ENCODE peak calls at places on chromosomes 12 and 14, in four cellular contexts. F is gastrocnemius medialis, R is lung, Y is neuronal stem cell. N is an unnamed sample. For H3K27me3, H3K4me1 and H3K9me3, the result is how much of the 10 kb centered on the place peaks cover.

GRCh38 chr14:92607702-92608429 is 94.3 kb downstream of the RIN3 start:
- DNase-seq in F (no peak), R (no peak), Y (no peak), N (no peak)

GRCh38 chr12:116257213-116257612 is 20.3 kb downstream of the MED13L start:
- DNase-seq in F (no peak), R (no peak), Y (no peak), N (no peak)

GRCh38 chr12:51328587-51328986 is 4.6 kb upstream of the BIN2 start:
- DNase-seq in F (no peak), R (no peak), Y (no peak), N (no peak)

GRCh38 chr14:29898470-29898869 is 29.2 kb downstream of the PRKD1 start:
- DNase-seq in F (no peak), R (no peak), Y (no peak), N (no peak)

GRCh38 chr12:49702009-49702408 is 5.2 kb downstream of the FMNL3 start:
- DNase-seq in F (no peak), R (no peak), Y (no peak), N (no peak)

GRCh38 chr12:95633049-95633545 is 81.8 kb upstream of the USP44 start:
- DNase-seq in F (no peak), R (peak), Y (no peak), N (no peak)

GRCh38 chr12:57575771-57576612 is 15.0 kb upstream of the PIP4K2C start:
- DNase-seq in F (no peak), R (no peak), Y (no peak), N (no peak)

GRCh38 chr12:25855716-25856115 is 102.8 kb upstream of the RASSF8 start:
- DNase-seq in F (no peak), R (no peak), Y (no peak), N (no peak)

GRCh38 chr14:76998777-76999366 is 29.6 kb downstream of the IRF2BPL start:
- DNase-seq in F (no peak), R (no peak), Y (no peak), N (no peak)

GRCh38 chr14:103552011-103552797 is 10.3 kb downstream of the BAG5 start:
- DNase-seq in F (peak), R (no peak), Y (no peak), N (no peak)

GRCh38 chr12:6347367-6348338 is 5.8 kb upstream of the TNFRSF1A start:
- DNase-seq in F (no peak), R (peak), Y (no peak), N (no peak)

GRCh38 chr12:66017736-66018135 is 112.8 kb downstream of the LLPH start:
- DNase-seq in F (no peak), R (no peak), Y (no peak), N (no peak)

GRCh38 chr12:101859664-101860607 is 17.4 kb upstream of the DRAM1 start:
- DNase-seq in F (no peak), R (no peak), Y (no peak), N (no peak)

GRCh38 chr14:95157987-95158712 is 821 bp upstream of the DICER1 start:
- DNase-seq in F (no peak), R (no peak), Y (no peak), N (no peak)

GRCh38 chr12:123063535-123063934 is 83.1 kb downstream of the ARL6IP4 start:
- DNase-seq in F (no peak), R (no peak), Y (peak), N (peak)

GRCh38 chr12:10140001-10140400 is 10.0 kb upstream of the CLEC7A start:
- DNase-seq in F (no peak), R (peak), Y (peak), N (peak)

GRCh38 chr12:123034865-123035264 is 54.4 kb downstream of the ARL6IP4 start:
- DNase-seq in F (no peak), R (no peak), Y (no peak), N (no peak)

GRCh38 chr12:128933039-128933438 is 79.8 kb downstream of the GLT1D1 start:
- DNase-seq in F (no peak), R (no peak), Y (no peak), N (no peak)

GRCh38 chr12:128929046-128929445 is 75.8 kb downstream of the GLT1D1 start:
- DNase-seq in F (no peak), R (no peak), Y (no peak), N (no peak)

GRCh38 chr12:128933926-128934325 is 80.6 kb downstream of the GLT1D1 start:
- DNase-seq in F (no peak), R (no peak), Y (no peak), N (no peak)

GRCh38 chr12:128930591-128930990 is 77.3 kb downstream of the GLT1D1 start:
- DNase-seq in F (no peak), R (no peak), Y (no peak), N (peak)

DNA sequence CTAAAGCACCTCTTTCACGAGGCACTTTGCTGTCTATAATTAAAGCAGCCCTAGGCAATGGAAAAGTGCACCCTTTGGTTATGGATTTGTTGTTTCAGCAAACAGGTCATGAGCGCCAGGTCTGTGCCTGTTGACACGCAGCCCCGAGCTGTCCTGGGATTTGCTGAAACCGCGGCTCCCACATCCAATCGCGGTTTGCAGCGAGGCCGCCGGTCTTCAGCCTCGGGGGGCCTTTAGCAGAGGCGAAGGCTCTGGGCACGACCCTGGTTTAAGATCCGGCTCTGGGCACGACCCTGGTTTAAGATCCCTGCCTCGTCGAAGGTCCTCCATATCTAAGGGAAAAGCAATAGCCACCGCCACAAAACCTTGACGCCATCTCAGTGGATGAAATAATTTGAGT is 79.2 kb downstream of the GLT1D1 start:
- DNase-seq in F (no peak), R (no peak), Y (no peak), N (no peak)
- H3K27me3 ChIP-seq in F (under half), R (under half), Y (under half), N (under half)

DNA sequence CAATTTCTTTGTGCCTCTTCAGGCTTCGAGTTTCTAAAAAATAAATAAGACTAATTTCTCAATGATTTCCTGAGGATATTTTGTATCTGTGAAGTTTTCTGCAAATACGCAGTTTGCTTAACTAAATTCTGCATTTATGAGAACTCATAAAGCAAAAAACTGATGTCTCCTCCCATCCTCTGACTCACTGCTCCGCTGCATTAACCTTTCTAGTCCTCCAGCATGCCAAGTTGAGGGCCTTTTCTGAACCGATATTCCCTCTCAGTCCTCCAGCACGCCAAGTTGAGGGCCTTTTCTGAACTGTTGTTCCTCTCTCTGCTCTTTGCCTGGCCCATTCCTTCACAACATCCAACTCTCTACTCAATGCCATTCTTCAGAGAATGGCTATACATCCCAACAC is 3.2 kb downstream of the IPO8 start:
- DNase-seq in F (no peak), R (no peak), Y (no peak), N (no peak)
- H3K4me1 ChIP-seq in F (under half), R (under half), Y (under half), N (under half)

GRCh38 chr14:50039734-50040400 is 76.5 kb downstream of the VCPKMT start:
- DNase-seq in F (no peak), R (peak), Y (no peak), N (no peak)
- H3K9me3 ChIP-seq in F (under half), R (under half), Y (under half), N (under half)

GRCh38 chr12:76583301-76583700 is 23.7 kb upstream of the OSBPL8 start:
- DNase-seq in F (no peak), R (no peak), Y (no peak), N (no peak)
- H3K27me3 ChIP-seq in F (under half), R (under half), Y (under half), N (under half)

GRCh38 chr14:53967606-53968005 is 11.0 kb upstream of the BMP4 start:
- DNase-seq in F (no peak), R (no peak), Y (no peak), N (no peak)
- H3K4me1 ChIP-seq in F (under half), R (under half), Y (under half), N (under half)

DNA sequence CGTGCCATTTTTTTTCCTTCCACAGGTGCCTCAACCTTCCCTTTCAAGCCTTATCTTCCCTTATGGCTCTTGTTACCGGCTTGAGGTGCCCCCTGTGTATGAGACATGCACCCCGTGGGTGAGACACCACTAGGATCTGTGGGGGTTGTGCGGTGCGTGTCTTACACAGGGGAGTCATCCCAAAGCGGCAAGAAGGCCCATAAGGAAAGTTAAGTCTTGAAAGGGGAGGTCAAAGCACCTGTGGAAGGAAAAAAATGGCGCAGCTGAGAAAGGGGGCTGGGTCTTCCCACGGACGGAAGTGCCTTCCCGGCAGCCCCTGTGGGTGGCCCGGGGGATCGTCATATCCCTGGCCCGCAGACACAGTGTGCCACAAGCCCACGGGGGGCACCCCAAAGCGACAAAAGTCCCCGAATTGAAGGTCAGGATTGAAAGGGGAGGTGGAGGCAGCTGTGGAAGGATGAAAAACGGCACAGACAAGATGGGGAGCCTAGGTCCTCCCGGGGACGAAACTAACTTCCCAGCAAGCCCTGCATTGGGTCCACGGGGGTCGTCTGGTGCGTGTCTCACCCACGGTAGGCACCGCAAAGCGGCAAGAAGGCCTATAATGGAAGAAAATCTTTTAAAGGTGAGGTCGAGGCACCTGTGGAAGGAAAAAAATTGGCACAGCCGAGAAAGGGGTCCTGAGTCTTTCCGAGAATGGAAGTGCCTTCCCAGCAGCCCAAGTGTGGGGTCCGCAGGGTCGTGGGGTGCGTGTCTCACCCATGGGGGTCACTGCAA is 273.3 kb downstream of the ALG10 start:
- DNase-seq in F (no peak), R (no peak), Y (no peak), N (no peak)
- H3K9me3 ChIP-seq in F (under half), R (under half), Y (under half), N (under half)

GRCh38 chr12:2689879-2690278 is 104.9 kb upstream of the FKBP4 start:
- DNase-seq in F (no peak), R (peak), Y (no peak), N (no peak)

GRCh38 chr12:2691340-2692111 is 103.2 kb upstream of the FKBP4 start:
- DNase-seq in F (no peak), R (peak), Y (peak), N (peak)

GRCh38 chr12:2690348-2691000 is 104.3 kb upstream of the FKBP4 start:
- DNase-seq in F (no peak), R (peak), Y (no peak), N (no peak)

GRCh38 chr12:2692156-2692555 is 102.6 kb upstream of the FKBP4 start:
- DNase-seq in F (no peak), R (peak), Y (no peak), N (no peak)

GRCh38 chr12:2691001-2691339 is 103.8 kb upstream of the FKBP4 start:
- DNase-seq in F (no peak), R (peak), Y (peak), N (peak)
- H3K27me3 ChIP-seq in F (under half), R (under half), Y (under half), N (half or more)

GRCh38 chr12:54683388-54683787 is 35.2 kb upstream of the DCD start:
- DNase-seq in F (no peak), R (no peak), Y (no peak), N (peak)
- H3K4me1 ChIP-seq in F (under half), R (under half), Y (under half), N (under half)

DNA sequence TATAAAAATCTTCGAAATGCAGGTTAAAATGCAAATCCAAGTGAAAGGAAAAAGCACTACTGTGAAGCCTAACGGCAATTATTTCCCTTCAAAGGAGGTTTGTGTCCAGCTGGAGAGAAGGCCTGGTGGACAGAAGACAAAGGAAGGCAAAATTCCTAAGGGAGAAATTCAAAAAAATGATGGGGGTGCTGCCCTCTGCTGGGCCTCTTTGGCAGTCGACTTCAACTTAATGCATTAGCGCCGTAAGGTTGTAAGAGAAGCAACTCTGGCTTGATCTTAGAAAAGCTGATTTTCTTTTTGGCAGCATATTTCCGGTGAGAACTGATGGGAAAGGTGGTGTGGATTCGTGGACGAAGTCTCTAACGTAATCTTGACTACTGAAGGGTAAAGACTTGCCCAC is 34.3 kb upstream of the CHFR start:
- DNase-seq in F (no peak), R (no peak), Y (no peak), N (no peak)
- H3K9me3 ChIP-seq in F (under half), R (under half), Y (half or more), N (half or more)

N was measured in NT2/D1.